ENCODE peak calls at places on chromosomes 11 and 22, in seven cellular contexts. One of them, this sample, is unnamed.

GRCh38 chr22:38028344-38029130 is 28.7 kb upstream of the PICK1 start:
- DNase-seq in right lobe of liver: no peak
- DNase-seq in HS-27A: no peak
- DNase-seq in mammary epithelial cell: no peak
- DNase-seq in OCI-LY7: no peak
- DNase-seq in T-helper 9 cell: no peak
- DNase-seq in D721Med: no peak
- DNase-seq in this sample: no peak

GRCh38 chr11:80727315-80727714 is 1286.5 kb upstream of the TENM4 start:
- DNase-seq in OCI-LY7: no peak
- DNase-seq in HS-27A: no peak
- DNase-seq in mammary epithelial cell: no peak
- DNase-seq in D721Med: no peak
- DNase-seq in T-helper 9 cell: no peak
- DNase-seq in right lobe of liver: no peak
- DNase-seq in this sample: peak

GRCh38 chr22:26235792-26236191 is 66.5 kb downstream of the SEZ6L start:
- DNase-seq in mammary epithelial cell: no peak
- DNase-seq in T-helper 9 cell: no peak
- DNase-seq in right lobe of liver: no peak
- DNase-seq in D721Med: no peak
- DNase-seq in HS-27A: no peak
- DNase-seq in OCI-LY7: no peak
- DNase-seq in this sample: no peak

GRCh38 chr22:38034278-38034882 is 22.8 kb upstream of the PICK1 start:
- DNase-seq in right lobe of liver: peak
- DNase-seq in D721Med: no peak
- DNase-seq in T-helper 9 cell: no peak
- DNase-seq in OCI-LY7: no peak
- DNase-seq in mammary epithelial cell: peak
- DNase-seq in HS-27A: peak
- DNase-seq in this sample: peak

GRCh38 chr22:42769574-42770447 is 49.1 kb upstream of the A4GALT start:
- DNase-seq in D721Med: no peak
- DNase-seq in right lobe of liver: peak
- DNase-seq in OCI-LY7: peak
- DNase-seq in mammary epithelial cell: no peak
- DNase-seq in T-helper 9 cell: no peak
- DNase-seq in HS-27A: peak
- DNase-seq in this sample: peak

GRCh38 chr11:35102267-35102666 is 36.7 kb upstream of the CD44 start:
- DNase-seq in OCI-LY7: no peak
- DNase-seq in mammary epithelial cell: no peak
- DNase-seq in right lobe of liver: no peak
- DNase-seq in T-helper 9 cell: no peak
- DNase-seq in HS-27A: no peak
- DNase-seq in D721Med: no peak
- DNase-seq in this sample: no peak

GRCh38 chr11:84901986-84902385 is 725.2 kb downstream of the DLG2 start:
- DNase-seq in T-helper 9 cell: no peak
- DNase-seq in OCI-LY7: no peak
- DNase-seq in mammary epithelial cell: no peak
- DNase-seq in HS-27A: no peak
- DNase-seq in right lobe of liver: no peak
- DNase-seq in D721Med: no peak
- DNase-seq in this sample: peak

GRCh38 chr22:20273720-20274119 is 5.6 kb upstream of the RTN4R start:
- DNase-seq in mammary epithelial cell: no peak
- DNase-seq in HS-27A: no peak
- DNase-seq in right lobe of liver: no peak
- DNase-seq in D721Med: no peak
- DNase-seq in T-helper 9 cell: no peak
- DNase-seq in OCI-LY7: no peak
- DNase-seq in this sample: no peak

This sample was measured in epithelial cell of esophagus.